ENCODE peak calls at places on chromosomes 1 and 21, in seven cellular contexts. One of them, this sample, is unnamed.

GRCh38 chr1:177665935-177666334 is 303.9 kb downstream of the SEC16B start:
- DNase-seq in cardiac muscle cell: no peak
- DNase-seq in bronchial epithelial cell: no peak
- DNase-seq in GM13976: no peak
- DNase-seq in stomach: no peak
- DNase-seq in neural progenitor cell: no peak
- DNase-seq in neural crest cell: no peak
- DNase-seq in this sample: no peak

GRCh38 chr1:74673351-74674111 is at the start of gene ERICH3:
- DNase-seq in cardiac muscle cell: peak; percentile 30
- DNase-seq in bronchial epithelial cell: peak; percentile 5
- DNase-seq in GM13976: peak; percentile 26
- DNase-seq in stomach: no peak
- DNase-seq in neural progenitor cell: peak; percentile 27
- DNase-seq in neural crest cell: peak; percentile 7
- DNase-seq in this sample: no peak

GRCh38 chr1:211928222-211928856 is 97.8 kb upstream of the LPGAT1 start:
- DNase-seq in cardiac muscle cell: no peak
- DNase-seq in bronchial epithelial cell: peak; percentile 97
- DNase-seq in GM13976: no peak
- DNase-seq in stomach: peak; percentile 40
- DNase-seq in neural progenitor cell: no peak
- DNase-seq in neural crest cell: no peak
- DNase-seq in this sample: no peak

GRCh38 chr1:6967431-6968079 is 182.3 kb downstream of the CAMTA1 start:
- DNase-seq in cardiac muscle cell: no peak
- DNase-seq in bronchial epithelial cell: no peak
- DNase-seq in GM13976: no peak
- DNase-seq in stomach: no peak
- DNase-seq in neural progenitor cell: no peak
- DNase-seq in neural crest cell: no peak
- DNase-seq in this sample: no peak

GRCh38 chr21:36629061-36629460 is 69.9 kb upstream of the SIM2 start:
- DNase-seq in cardiac muscle cell: no peak
- DNase-seq in bronchial epithelial cell: no peak
- DNase-seq in GM13976: no peak
- DNase-seq in stomach: no peak
- DNase-seq in neural progenitor cell: no peak
- DNase-seq in neural crest cell: no peak
- DNase-seq in this sample: no peak

GRCh38 chr1:219189942-219190341 is 16.3 kb downstream of the LYPLAL1 start:
- DNase-seq in cardiac muscle cell: no peak
- DNase-seq in bronchial epithelial cell: no peak
- DNase-seq in GM13976: no peak
- DNase-seq in stomach: no peak
- DNase-seq in neural progenitor cell: no peak
- DNase-seq in neural crest cell: no peak
- DNase-seq in this sample: no peak

GRCh38 chr1:51535006-51535592 is 16.0 kb upstream of the EPS15 start:
- DNase-seq in cardiac muscle cell: peak; percentile 35
- DNase-seq in bronchial epithelial cell: peak; percentile 36
- DNase-seq in GM13976: no peak
- DNase-seq in stomach: peak; percentile 31
- DNase-seq in neural progenitor cell: peak; percentile 48
- DNase-seq in neural crest cell: peak; percentile 19
- DNase-seq in this sample: peak; percentile 61

GRCh38 chr21:45540601-45540970 is 1.7 kb downstream of the SLC19A1 start:
- DNase-seq in cardiac muscle cell: no peak
- DNase-seq in bronchial epithelial cell: no peak
- DNase-seq in GM13976: no peak
- DNase-seq in stomach: peak; percentile 24
- DNase-seq in neural progenitor cell: no peak
- DNase-seq in neural crest cell: no peak
- DNase-seq in this sample: no peak

GRCh38 chr1:21294266-21295058 is 4.2 kb upstream of the ECE1 start:
- DNase-seq in cardiac muscle cell: peak; percentile 56
- DNase-seq in bronchial epithelial cell: peak; percentile 54
- DNase-seq in GM13976: peak; percentile 78
- DNase-seq in stomach: peak; percentile 71
- DNase-seq in neural progenitor cell: no peak
- DNase-seq in neural crest cell: no peak
- DNase-seq in this sample: peak; percentile 96

GRCh38 chr1:234107416-234108021 is 203.0 kb downstream of the SLC35F3 start:
- DNase-seq in cardiac muscle cell: no peak
- DNase-seq in bronchial epithelial cell: no peak
- DNase-seq in GM13976: no peak
- DNase-seq in stomach: no peak
- DNase-seq in neural progenitor cell: no peak
- DNase-seq in neural crest cell: no peak
- DNase-seq in this sample: no peak

DNA sequence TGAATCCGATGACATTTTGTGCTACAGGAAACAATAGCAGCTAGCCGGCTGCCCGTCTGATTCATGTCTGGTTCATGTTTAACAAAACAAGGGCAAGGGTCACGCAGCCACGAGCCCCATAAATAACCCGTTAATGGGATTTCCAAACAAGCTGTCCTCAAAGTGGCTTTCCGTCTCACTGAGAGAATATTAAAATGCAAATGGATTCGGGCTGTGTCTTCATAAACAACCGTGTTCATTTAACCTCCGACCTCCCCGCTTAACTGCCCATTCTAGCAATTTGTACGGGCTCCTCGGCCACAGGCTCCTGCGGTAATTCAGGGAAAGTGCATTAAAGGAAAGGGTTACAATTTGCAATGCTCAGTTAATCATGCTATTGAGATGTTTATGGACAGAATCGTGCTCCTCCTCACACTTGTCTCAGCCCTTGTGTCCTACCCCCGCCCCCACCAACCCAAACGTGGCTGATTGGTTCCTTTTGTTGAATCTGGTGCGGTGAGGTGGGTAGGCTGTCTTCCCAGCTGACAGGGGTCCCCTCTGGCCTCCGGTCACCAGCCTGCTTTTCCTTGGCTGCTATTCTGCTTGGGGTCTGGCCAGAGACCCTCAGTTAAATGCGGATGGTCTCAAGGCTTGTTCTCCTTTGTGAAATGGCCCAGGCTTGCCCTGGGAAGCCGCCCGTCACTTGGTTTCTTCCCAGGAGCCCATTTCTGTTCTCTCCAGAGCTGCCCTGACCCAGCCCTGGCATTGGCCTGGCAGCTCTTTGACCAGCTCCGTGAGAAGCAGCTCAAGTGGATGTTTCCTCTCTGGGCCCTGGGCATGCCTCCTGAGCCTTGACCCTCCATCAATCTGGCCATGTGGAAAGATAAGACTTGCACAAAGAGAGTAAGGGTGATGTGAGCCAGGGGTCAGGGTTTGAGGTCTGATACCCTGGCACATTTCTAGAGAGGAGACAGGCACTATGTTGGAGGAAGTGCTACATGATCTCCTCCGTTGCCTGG is 200.7 kb upstream of the POU3F1 start:
- DNase-seq in cardiac muscle cell: no peak
- DNase-seq in bronchial epithelial cell: no peak
- DNase-seq in GM13976: no peak
- DNase-seq in stomach: no peak
- DNase-seq in neural progenitor cell: peak; percentile 28
- DNase-seq in neural crest cell: peak; percentile 33
- DNase-seq in this sample: no peak
- TF ChIP-seq CTCF in cardiac muscle cell: no peak
- TF ChIP-seq CTCF in bronchial epithelial cell: no peak
- TF ChIP-seq CTCF in GM13976: no peak
- TF ChIP-seq CTCF in stomach: no peak
- TF ChIP-seq CTCF in neural progenitor cell: no peak
- TF ChIP-seq CTCF in neural crest cell: no peak
- TF ChIP-seq CTCF in this sample: no peak

GRCh38 chr21:30233636-30234035 is 17.7 kb upstream of the CLDN8 start:
- DNase-seq in cardiac muscle cell: no peak
- DNase-seq in bronchial epithelial cell: no peak
- DNase-seq in GM13976: no peak
- DNase-seq in stomach: no peak
- DNase-seq in neural progenitor cell: no peak
- DNase-seq in neural crest cell: no peak
- DNase-seq in this sample: no peak

GRCh38 chr21:30234643-30235042 is 18.7 kb upstream of the CLDN8 start:
- DNase-seq in cardiac muscle cell: no peak
- DNase-seq in bronchial epithelial cell: peak; percentile 100
- DNase-seq in GM13976: no peak
- DNase-seq in stomach: no peak
- DNase-seq in neural progenitor cell: no peak
- DNase-seq in neural crest cell: no peak
- DNase-seq in this sample: no peak

GRCh38 chr21:30234050-30234449 is 18.2 kb upstream of the CLDN8 start:
- DNase-seq in cardiac muscle cell: no peak
- DNase-seq in bronchial epithelial cell: no peak
- DNase-seq in GM13976: no peak
- DNase-seq in stomach: no peak
- DNase-seq in neural progenitor cell: no peak
- DNase-seq in neural crest cell: no peak
- DNase-seq in this sample: no peak

GRCh38 chr21:30232011-30232410 is 16.1 kb upstream of the CLDN8 start:
- DNase-seq in cardiac muscle cell: no peak
- DNase-seq in bronchial epithelial cell: peak; percentile 56
- DNase-seq in GM13976: no peak
- DNase-seq in stomach: no peak
- DNase-seq in neural progenitor cell: no peak
- DNase-seq in neural crest cell: no peak
- DNase-seq in this sample: no peak

GRCh38 chr21:30233228-30233627 is 17.3 kb upstream of the CLDN8 start:
- DNase-seq in cardiac muscle cell: no peak
- DNase-seq in bronchial epithelial cell: no peak
- DNase-seq in GM13976: no peak
- DNase-seq in stomach: no peak
- DNase-seq in neural progenitor cell: no peak
- DNase-seq in neural crest cell: no peak
- DNase-seq in this sample: no peak
- TF ChIP-seq CTCF in cardiac muscle cell: no peak
- TF ChIP-seq CTCF in bronchial epithelial cell: no peak
- TF ChIP-seq CTCF in GM13976: no peak
- TF ChIP-seq CTCF in stomach: no peak
- TF ChIP-seq CTCF in neural progenitor cell: no peak
- TF ChIP-seq CTCF in neural crest cell: no peak
- TF ChIP-seq CTCF in this sample: no peak

GRCh38 chr1:197178998-197179397 is 32.5 kb upstream of the ASPM start:
- DNase-seq in cardiac muscle cell: no peak
- DNase-seq in bronchial epithelial cell: no peak
- DNase-seq in GM13976: no peak
- DNase-seq in stomach: no peak
- DNase-seq in neural progenitor cell: no peak
- DNase-seq in neural crest cell: no peak
- DNase-seq in this sample: peak; percentile 19
- TF ChIP-seq CTCF in cardiac muscle cell: peak; percentile 44
- TF ChIP-seq CTCF in bronchial epithelial cell: no peak
- TF ChIP-seq CTCF in GM13976: peak; percentile 13
- TF ChIP-seq CTCF in stomach: no peak
- TF ChIP-seq CTCF in neural progenitor cell: no peak
- TF ChIP-seq CTCF in neural crest cell: no peak
- TF ChIP-seq CTCF in this sample: peak; percentile 11

GRCh38 chr1:79364896-79365295 is 358.4 kb upstream of the ADGRL4 start:
- DNase-seq in cardiac muscle cell: no peak
- DNase-seq in bronchial epithelial cell: no peak
- DNase-seq in GM13976: no peak
- DNase-seq in stomach: no peak
- DNase-seq in neural progenitor cell: no peak
- DNase-seq in neural crest cell: no peak
- DNase-seq in this sample: no peak

GRCh38 chr1:79362470-79362869 is 355.9 kb upstream of the ADGRL4 start:
- DNase-seq in cardiac muscle cell: no peak
- DNase-seq in bronchial epithelial cell: no peak
- DNase-seq in GM13976: no peak
- DNase-seq in stomach: no peak
- DNase-seq in neural progenitor cell: no peak
- DNase-seq in neural crest cell: no peak
- DNase-seq in this sample: no peak
- TF ChIP-seq CTCF in cardiac muscle cell: no peak
- TF ChIP-seq CTCF in bronchial epithelial cell: no peak
- TF ChIP-seq CTCF in GM13976: no peak
- TF ChIP-seq CTCF in stomach: no peak
- TF ChIP-seq CTCF in neural progenitor cell: peak; percentile 23
- TF ChIP-seq CTCF in neural crest cell: peak; percentile 44
- TF ChIP-seq CTCF in this sample: no peak

This sample was measured in MM.1S.